ENCODE peak calls at places on chromosomes 13 and 19, in seven cellular contexts. Y, P, R, Q, A, K and S are unnamed samples.

GRCh38 chr13:20594276-20594675 is 27.3 kb downstream of the IFT88 start:
- DNase-seq in R (no peak), K (no peak), A (no peak), Y (no peak), P (no peak), Q (no peak), S (no peak)

GRCh38 chr19:10219678-10220077 is 11.5 kb downstream of the S1PR2 start:
- DNase-seq in A (no peak), Q (peak), Y (no peak), K (peak), P (no peak), R (peak), S (no peak)

GRCh38 chr13:24688901-24689300 is 8.7 kb downstream of the ATP12A start:
- DNase-seq in Q (no peak), R (no peak), P (no peak), Y (no peak), A (no peak), K (no peak), S (no peak)

GRCh38 chr13:77740931-77741586 is 43.6 kb downstream of the SLAIN1 start:
- DNase-seq in P (no peak), A (no peak), Q (no peak), R (no peak), Y (no peak), K (no peak), S (no peak)

GRCh38 chr19:32489971-32490370 is 84.4 kb downstream of the DPY19L3 start:
- DNase-seq in R (no peak), K (no peak), Y (no peak), P (no peak), A (no peak), Q (no peak), S (no peak)

GRCh38 chr19:43609872-43610271 is 2.0 kb upstream of the SRRM5 start:
- DNase-seq in P (no peak), A (no peak), Y (no peak), Q (no peak), R (no peak), K (no peak), S (no peak)

GRCh38 chr13:110445183-110445582 is 116.3 kb downstream of the RAB20 start:
- DNase-seq in Q (no peak), Y (no peak), P (no peak), A (no peak), K (no peak), R (no peak), S (no peak)

GRCh38 chr13:101178394-101178793 is 237.9 kb downstream of the NALCN start:
- DNase-seq in R (no peak), Q (no peak), A (no peak), P (no peak), K (peak), Y (no peak), S (no peak)

GRCh38 chr19:29259153-29259552 is 46.2 kb upstream of the UQCRFS1 start:
- DNase-seq in P (no peak), A (no peak), R (peak), Q (peak), Y (no peak), K (no peak), S (no peak)

GRCh38 chr13:59144700-59145099 is 1019.0 kb downstream of the DIAPH3 start:
- DNase-seq in K (no peak), Q (no peak), P (no peak), A (no peak), R (peak), Y (no peak), S (no peak)

GRCh38 chr19:44576843-44577565 is 36.4 kb upstream of the IGSF23 start:
- DNase-seq in P (no peak), Y (no peak), R (peak), Q (peak), K (no peak), A (peak), S (no peak)

GRCh38 chr19:58181902-58182576 is 822 bp upstream of the ZNF274 start:
- DNase-seq in K (no peak), P (no peak), A (peak), Q (peak), R (peak), Y (peak), S (no peak)

GRCh38 chr19:7917292-7918061 is 2.7 kb upstream of the SNAPC2 start:
- DNase-seq in K (no peak), A (no peak), P (no peak), Q (peak), R (peak), Y (no peak), S (no peak)

GRCh38 chr19:28827382-28827781 is 385.6 kb downstream of the UQCRFS1 start:
- DNase-seq in A (no peak), Q (no peak), R (no peak), P (no peak), Y (no peak), K (no peak), S (no peak)

GRCh38 chr19:13803038-13803437 is 7.8 kb downstream of the ZSWIM4 start:
- DNase-seq in K (no peak), Y (no peak), Q (no peak), R (no peak), A (no peak), P (no peak), S (no peak)

GRCh38 chr19:43779147-43779819 is 1.5 kb downstream of the KCNN4 start:
- DNase-seq in Q (no peak), R (no peak), Y (no peak), K (no peak), A (no peak), P (no peak), S (no peak)

GRCh38 chr13:29832899-29833298 is 17.5 kb downstream of the UBL3 start:
- DNase-seq in P (no peak), A (no peak), K (no peak), R (no peak), Y (no peak), Q (no peak), S (no peak)

GRCh38 chr19:35673121-35673804 is 6.9 kb downstream of the UPK1A start:
- DNase-seq in Y (peak), Q (peak), K (no peak), A (no peak), P (peak), R (peak), S (no peak)

GRCh38 chr19:49691243-49692101 is 556 bp downstream of the CPT1C start:
- DNase-seq in P (no peak), A (no peak), R (peak), Y (peak), Q (peak), K (no peak), S (no peak)

GRCh38 chr19:40605201-40605971 is 4.2 kb downstream of the LTBP4 start:
- DNase-seq in R (peak), Q (peak), A (peak), P (no peak), K (no peak), Y (peak), S (no peak)

GRCh38 chr19:24054044-24054935 is 32.7 kb upstream of the ZNF254 start:
- DNase-seq in P (peak), A (no peak), K (peak), Y (no peak), Q (no peak), R (peak), S (no peak)

GRCh38 chr19:6811906-6812305 is 39.4 kb downstream of the VAV1 start:
- DNase-seq in P (peak), Q (no peak), K (no peak), A (no peak), Y (no peak), R (peak), S (no peak)

GRCh38 chr13:83352391-83352790 is 529.9 kb downstream of the SLITRK1 start:
- DNase-seq in A (no peak), R (no peak), Y (no peak), P (no peak), K (no peak), Q (no peak), S (no peak)

GRCh38 chr13:104318121-104318520 is 1251.9 kb upstream of the SLC10A2 start:
- DNase-seq in K (no peak), P (no peak), Q (peak), A (no peak), Y (no peak), R (peak), S (no peak)

GRCh38 chr13:113343692-113343968 is 20.3 kb downstream of the GRTP1 start:
- DNase-seq in R (no peak), Y (no peak), P (no peak), Q (no peak), K (no peak), A (no peak), S (no peak)

GRCh38 chr19:16216744-16217670 is 19.3 kb downstream of the AP1M1 start:
- DNase-seq in P (no peak), R (no peak), Y (no peak), A (no peak), Q (no peak), K (no peak), S (no peak)

GRCh38 chr13:47426126-47426849 is 529.4 kb upstream of the HTR2A start:
- DNase-seq in Y (peak), K (no peak), A (no peak), R (peak), P (peak), Q (no peak), S (peak)

GRCh38 chr19:39181500-39182173 is 15.1 kb upstream of the NCCRP1 start:
- DNase-seq in Y (no peak), Q (no peak), R (no peak), K (no peak), A (no peak), P (no peak), S (no peak)

GRCh38 chr19:16445238-16446107 is 26.3 kb downstream of the EPS15L1 start:
- DNase-seq in K (no peak), A (no peak), Q (no peak), Y (no peak), P (no peak), R (no peak), S (no peak)

GRCh38 chr13:113599396-113599795 is 14.8 kb downstream of the TFDP1 start:
- DNase-seq in R (no peak), Y (no peak), K (no peak), A (no peak), P (no peak), Q (no peak), S (no peak)

GRCh38 chr13:30091691-30092090 is 215.7 kb downstream of the KATNAL1 start:
- DNase-seq in K (no peak), R (no peak), Q (no peak), A (no peak), Y (no peak), P (no peak), S (no peak)

GRCh38 chr13:51942189-51942588 is 69.1 kb downstream of the ATP7B start:
- DNase-seq in R (no peak), Q (no peak), Y (no peak), K (no peak), P (no peak), A (no peak), S (no peak)

GRCh38 chr19:7832781-7833180 is 2.8 kb downstream of the EVI5L start:
- DNase-seq in K (no peak), Y (no peak), P (no peak), Q (no peak), R (peak), A (no peak), S (no peak)

GRCh38 chr19:33562636-33563035 is 41.0 kb upstream of the PEPD start:
- DNase-seq in R (no peak), Q (peak), K (no peak), Y (no peak), A (no peak), P (no peak), S (no peak)

GRCh38 chr13:20943519-20944012 is 41.0 kb upstream of the XPO4 start:
- DNase-seq in Q (peak), K (peak), R (peak), A (peak), Y (peak), P (peak), S (peak)

GRCh38 chr13:31236211-31236786 is 36.5 kb downstream of the B3GLCT start:
- DNase-seq in K (peak), Y (no peak), P (peak), R (peak), Q (peak), A (no peak), S (no peak)

GRCh38 chr13:31234729-31235128 is 35.0 kb downstream of the B3GLCT start:
- DNase-seq in K (no peak), Q (no peak), A (no peak), R (peak), P (no peak), Y (no peak), S (no peak)
- TF ChIP-seq CTCF in K (peak), Q (peak), A (no peak), R (peak), P (no peak), Y (no peak), S (peak)

GRCh38 chr13:97224544-97225324 is 2.6 kb downstream of the MBNL2 start:
- DNase-seq in R (peak), Y (no peak), P (no peak), Q (no peak), K (no peak), A (peak), S (peak)

GRCh38 chr13:97228850-97229521 is 6.9 kb downstream of the MBNL2 start:
- DNase-seq in Q (no peak), R (peak), K (no peak), Y (no peak), P (no peak), A (no peak), S (no peak)

GRCh38 chr13:97226013-97226412 is 3.9 kb downstream of the MBNL2 start:
- DNase-seq in Q (no peak), A (no peak), P (no peak), R (no peak), K (no peak), Y (no peak), S (no peak)

GRCh38 chr13:97225533-97225932 is 3.4 kb downstream of the MBNL2 start:
- DNase-seq in R (no peak), Y (no peak), P (no peak), Q (no peak), K (no peak), A (no peak), S (no peak)

DNA sequence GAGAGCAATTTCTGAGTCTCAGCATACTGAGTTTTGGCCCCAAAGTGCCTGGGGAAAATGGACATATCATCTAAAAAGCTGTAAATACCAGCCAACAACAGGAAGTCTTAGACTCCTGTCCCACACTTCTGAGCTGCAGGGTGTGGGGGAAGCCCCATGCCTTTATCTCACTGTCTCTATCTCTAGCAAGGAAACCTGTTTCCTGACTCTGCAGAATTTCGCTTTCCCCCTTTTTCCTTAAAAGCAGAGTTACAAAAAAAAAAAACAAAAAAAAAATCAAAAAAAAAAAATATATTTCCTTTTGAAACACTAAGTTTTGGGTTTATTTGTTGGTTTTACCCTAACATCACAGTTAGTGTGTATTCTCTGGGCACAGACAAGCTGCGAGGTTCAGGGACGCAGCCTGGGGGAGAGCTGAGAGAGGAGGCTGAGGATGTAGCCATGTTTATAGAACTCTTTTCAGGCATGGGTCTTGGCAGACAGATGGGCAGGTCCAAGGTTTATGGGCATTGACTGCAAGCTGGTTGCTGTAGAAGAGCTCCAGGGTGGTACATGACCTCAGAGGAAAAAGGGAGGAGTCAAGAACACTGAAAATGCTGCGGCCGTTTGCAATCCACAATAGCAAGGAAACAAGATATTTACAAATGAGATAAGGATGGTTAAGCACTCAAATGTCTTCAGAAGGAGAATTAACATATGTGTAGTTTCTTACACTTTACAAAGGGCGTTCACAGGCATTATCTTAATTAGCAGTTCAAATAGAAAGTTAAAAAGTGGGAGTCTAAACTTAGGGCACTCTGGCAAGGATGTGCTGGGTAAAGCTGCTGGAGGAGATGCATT is 4.9 kb downstream of the MBNL2 start:
- DNase-seq in A (no peak), K (no peak), P (no peak), Q (no peak), Y (no peak), R (peak), S (no peak)
- H3K4me3 ChIP-seq in A (peak), K (peak), P (no peak), Q (no peak), Y (peak), R (peak), S (peak)

GRCh38 chr13:40632915-40633314 is 33.5 kb downstream of the FOXO1 start:
- DNase-seq in Q (no peak), P (no peak), K (no peak), A (no peak), Y (no peak), R (no peak), S (no peak)
- TF ChIP-seq CTCF in Q (no peak), P (no peak), K (no peak), A (no peak), Y (no peak), R (no peak), S (no peak)

DNA sequence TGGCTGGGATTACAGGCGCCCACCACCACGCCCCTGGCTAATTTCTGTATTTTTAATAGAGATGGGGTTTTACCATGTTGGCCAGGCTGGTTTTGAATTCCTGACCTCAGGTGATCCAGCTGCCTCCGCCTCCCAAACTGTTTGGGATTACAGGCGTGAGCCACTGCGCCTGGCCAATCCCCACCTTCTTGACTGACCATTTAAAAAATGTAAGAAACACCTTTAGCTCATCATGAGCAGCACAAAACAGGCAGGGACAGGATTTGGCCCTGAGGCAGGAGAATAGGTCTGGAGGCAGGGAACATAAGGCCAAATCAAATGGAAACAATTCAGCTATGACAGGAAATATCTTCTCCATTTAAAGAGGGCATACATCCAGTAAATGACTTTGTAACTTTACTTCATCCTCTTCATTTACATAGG is 1.4 kb upstream of the MPV17L2 start:
- DNase-seq in Y (no peak), K (no peak), Q (no peak), P (no peak), R (no peak), A (no peak), S (no peak)
- H3K4me3 ChIP-seq in Y (peak), K (peak), Q (no peak), P (peak), R (peak), A (peak), S (peak)

GRCh38 chr13:37869506-37869755 is 141 bp downstream of the TRPC4 start:
- DNase-seq in R (peak), Q (no peak), Y (no peak), P (no peak), K (no peak), A (no peak), S (no peak)

GRCh38 chr13:37870895-37871550 is 1.5 kb upstream of the TRPC4 start:
- DNase-seq in K (no peak), P (peak), Q (peak), R (peak), Y (no peak), A (no peak), S (peak)

GRCh38 chr13:37869756-37870488 is at the start of gene TRPC4:
- DNase-seq in Q (peak), P (peak), R (peak), K (no peak), Y (peak), A (peak), S (peak)

GRCh38 chr13:37868691-37869505 is 674 bp downstream of the TRPC4 start:
- DNase-seq in R (peak), P (peak), K (no peak), Y (no peak), A (no peak), Q (peak), S (peak)

DNA sequence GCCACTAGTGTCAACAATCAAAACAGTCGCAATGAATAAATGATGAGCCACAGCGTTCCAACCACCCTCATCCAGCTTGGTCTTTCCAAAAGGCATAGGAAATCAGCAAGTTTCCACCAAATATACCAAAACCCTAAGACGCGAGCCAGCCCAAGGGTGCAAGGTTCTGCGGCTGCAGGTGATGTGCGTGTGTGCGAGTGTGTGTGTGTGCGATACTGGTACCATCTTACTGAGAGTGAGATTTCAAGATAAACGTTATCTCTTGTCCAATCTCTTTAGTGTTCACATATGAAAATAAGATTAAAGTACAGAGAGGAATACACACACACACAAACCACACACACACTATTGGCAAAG is 895 bp upstream of the TRPC4 start:
- DNase-seq in P (no peak), Q (no peak), R (no peak), A (no peak), Y (no peak), K (no peak), S (no peak)
- TF ChIP-seq CTCF in P (no peak), Q (no peak), R (no peak), A (no peak), Y (no peak), K (no peak), S (no peak)

DNA sequence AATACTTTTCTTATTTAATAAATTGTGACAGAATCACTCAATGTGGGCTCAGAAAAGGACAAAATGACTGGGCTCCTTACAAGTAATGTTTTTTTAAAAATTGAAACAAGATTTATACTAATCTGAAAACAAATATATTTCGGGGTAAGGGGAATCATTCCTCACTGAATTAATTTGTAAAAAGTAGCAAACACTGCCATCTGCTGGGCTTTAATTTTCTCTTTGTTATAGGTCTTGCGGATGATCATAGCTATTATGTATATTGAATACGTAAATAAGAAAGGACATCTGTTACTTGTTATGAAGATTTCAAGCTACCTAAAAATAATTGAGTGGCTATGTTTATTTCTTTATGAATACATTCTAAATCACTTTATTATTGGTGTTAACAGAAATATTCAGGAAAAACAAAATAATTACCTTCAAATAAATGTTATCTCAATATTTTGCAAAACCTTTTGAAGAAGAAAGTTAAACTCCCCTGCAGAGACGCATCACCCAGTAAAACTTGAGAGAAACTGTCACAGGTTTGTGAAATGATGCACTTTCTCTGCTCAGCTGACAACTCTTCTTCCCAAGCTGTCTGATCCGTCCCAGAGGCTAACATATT is 17.8 kb upstream of the ENOX1 start:
- DNase-seq in A (no peak), P (no peak), R (peak), Q (peak), K (peak), Y (no peak), S (no peak)
- H3K4me3 ChIP-seq in A (no peak), P (no peak), R (peak), Q (no peak), K (peak), Y (no peak), S (no peak)